ENCODE peak calls at places on chromosomes 16 and 17, in eight cellular contexts. M, E, G, O, A, I, J and C are unnamed samples.

GRCh38 chr16:85919271-85920267 is 20.6 kb downstream of the IRF8 start:
- DNase-seq in M (no peak), E (no peak), G (no peak), O (no peak), A (no peak), I (no peak), J (no peak), C (no peak)

GRCh38 chr16:50644730-50645129 is 36.4 kb downstream of the SNX20 start:
- DNase-seq in M (no peak), E (no peak), G (no peak), O (no peak), A (no peak), I (no peak), J (no peak), C (no peak)

GRCh38 chr16:6493555-6493954 is 839.1 kb upstream of the RBFOX1 start:
- DNase-seq in M (no peak), E (no peak), G (no peak), O (no peak), A (no peak), I (no peak), J (no peak), C (no peak)

GRCh38 chr17:16178836-16179235 is 36.5 kb downstream of the NCOR1 start:
- DNase-seq in M (no peak), E (no peak), G (no peak), O (no peak), A (no peak), I (peak; percentile 16), J (no peak), C (no peak)

GRCh38 chr16:58084635-58085034 is 44.5 kb downstream of the CFAP20 start:
- DNase-seq in M (no peak), E (no peak), G (no peak), O (no peak), A (no peak), I (no peak), J (no peak), C (no peak)

GRCh38 chr17:30344283-30345088 is 10.6 kb upstream of the TMIGD1 start:
- DNase-seq in M (no peak), E (peak; percentile 68), G (no peak), O (peak; percentile 9), A (no peak), I (peak; percentile 43), J (no peak), C (no peak)

GRCh38 chr17:33962857-33963655 is 292.0 kb upstream of the CCL2 start:
- DNase-seq in M (no peak), E (no peak), G (no peak), O (no peak), A (no peak), I (no peak), J (no peak), C (no peak)

GRCh38 chr17:81397314-81398169 is 2.3 kb downstream of the BAHCC1 start:
- DNase-seq in M (peak; percentile 86), E (no peak), G (no peak), O (no peak), A (no peak), I (no peak), J (no peak), C (no peak)

GRCh38 chr16:47774661-47775060 is 313.5 kb downstream of the PHKB start:
- DNase-seq in M (peak; percentile 4), E (no peak), G (no peak), O (no peak), A (no peak), I (peak; percentile 40), J (no peak), C (no peak)

GRCh38 chr16:77212736-77213541 is 13.7 kb downstream of the SYCE1L start:
- DNase-seq in M (peak; percentile 67), E (peak; percentile 52), G (no peak), O (no peak), A (no peak), I (no peak), J (peak; percentile 65), C (no peak)

GRCh38 chr16:15825750-15826305 is 31.0 kb downstream of the MYH11 start:
- DNase-seq in M (no peak), E (no peak), G (no peak), O (no peak), A (no peak), I (no peak), J (no peak), C (no peak)

GRCh38 chr17:79824893-79825579 is 14.2 kb downstream of the CBX4 start:
- DNase-seq in M (no peak), E (no peak), G (no peak), O (no peak), A (no peak), I (no peak), J (no peak), C (no peak)

GRCh38 chr16:49365711-49366509 is 7.7 kb upstream of the C16orf78 start:
- DNase-seq in M (no peak), E (no peak), G (no peak), O (no peak), A (no peak), I (no peak), J (no peak), C (no peak)

GRCh38 chr17:62704381-62704971 is 77.0 kb downstream of the MRC2 start:
- DNase-seq in M (peak; percentile 22), E (no peak), G (no peak), O (no peak), A (no peak), I (peak; percentile 47), J (no peak), C (no peak)

GRCh38 chr16:31530405-31530804 is 2.7 kb downstream of the AHSP start:
- DNase-seq in M (no peak), E (no peak), G (no peak), O (no peak), A (no peak), I (no peak), J (no peak), C (no peak)

DNA sequence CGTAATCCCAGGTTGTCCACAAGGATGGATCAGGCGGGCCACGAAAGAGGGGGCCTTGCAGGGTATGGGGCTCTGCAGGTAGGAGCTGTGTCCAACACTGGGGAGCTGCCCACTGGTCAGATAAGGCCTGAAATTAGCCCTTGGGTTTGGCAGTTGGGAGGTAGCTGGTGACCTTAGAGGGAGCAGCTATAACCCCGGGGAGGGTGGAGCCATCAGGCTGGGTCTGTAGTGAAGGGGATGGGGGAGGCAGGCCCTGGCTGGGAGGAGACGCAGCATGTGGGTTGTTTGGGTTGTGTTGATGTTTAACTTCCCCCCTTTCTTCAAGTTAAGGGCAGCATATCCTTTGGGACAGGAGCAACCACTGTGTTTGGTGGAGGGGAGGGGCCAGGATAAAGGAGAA is 5.9 kb downstream of the MLLT6 start:
- DNase-seq in M (no peak), E (no peak), G (no peak), O (no peak), A (no peak), I (no peak), J (no peak), C (no peak)
- H3K4me3 ChIP-seq in M (no peak overlapping the region), E (no peak overlapping the region), G (no peak overlapping the region), O (no peak overlapping the region), A (no peak overlapping the region), I (no peak overlapping the region), J (no peak overlapping the region), C (no peak overlapping the region)

GRCh38 chr17:48854774-48855476 is 24.1 kb downstream of the CALCOCO2 start:
- DNase-seq in M (no peak), E (no peak), G (no peak), O (no peak), A (no peak), I (no peak), J (no peak), C (no peak)

GRCh38 chr17:48856122-48856821 is 25.4 kb downstream of the CALCOCO2 start:
- DNase-seq in M (no peak), E (no peak), G (no peak), O (no peak), A (no peak), I (no peak), J (no peak), C (no peak)

GRCh38 chr17:48860034-48860433 is 29.2 kb downstream of the CALCOCO2 start:
- DNase-seq in M (no peak), E (no peak), G (no peak), O (no peak), A (no peak), I (no peak), J (no peak), C (no peak)
- TF ChIP-seq CTCF in M (peak; percentile 31), E (no peak), G (peak; percentile 25), O (no peak), A (no peak), I (peak; percentile 11), J (no peak), C (no peak)

GRCh38 chr17:2053380-2054261 is 1.3 kb upstream of the HIC1 start:
- DNase-seq in M (peak; percentile 82), E (no peak), G (no peak), O (no peak), A (no peak), I (peak; percentile 79), J (peak; percentile 75), C (no peak)

GRCh38 chr17:2056221-2057129 is 1.6 kb downstream of the HIC1 start:
- DNase-seq in M (no peak), E (no peak), G (no peak), O (no peak), A (no peak), I (no peak), J (no peak), C (no peak)

GRCh38 chr17:2054262-2054739 is 602 bp upstream of the HIC1 start:
- DNase-seq in M (peak; percentile 81), E (no peak), G (no peak), O (no peak), A (no peak), I (no peak), J (no peak), C (no peak)

GRCh38 chr17:2055494-2056220 is 754 bp downstream of the HIC1 start:
- DNase-seq in M (no peak), E (no peak), G (no peak), O (no peak), A (no peak), I (no peak), J (no peak), C (no peak)

GRCh38 chr17:2054740-2055493 is at the start of gene HIC1:
- DNase-seq in M (peak; percentile 64), E (peak; percentile 56), G (no peak), O (no peak), A (no peak), I (peak; percentile 69), J (peak; percentile 74), C (no peak)
- H3K4me3 ChIP-seq in M (peak within 1 kb of the TSS; percentile 58), E (peak within 1 kb of the TSS; percentile 28), G (peak within 1 kb of the TSS; percentile 72), O (peak within 1 kb of the TSS; percentile 66), A (peak within 1 kb of the TSS; percentile 74), I (peak within 1 kb of the TSS; percentile 84), J (peak within 1 kb of the TSS; percentile 84), C (peak within 1 kb of the TSS; percentile 81)

GRCh38 chr17:78392295-78392694 is 13.8 kb downstream of the PGS1 start:
- DNase-seq in M (no peak), E (no peak), G (no peak), O (no peak), A (no peak), I (no peak), J (no peak), C (no peak)

GRCh38 chr17:78387982-78388941 is 9.8 kb downstream of the PGS1 start:
- DNase-seq in M (no peak), E (peak; percentile 33), G (no peak), O (no peak), A (no peak), I (peak; percentile 24), J (no peak), C (no peak)

GRCh38 chr17:78391051-78391431 is 12.6 kb downstream of the PGS1 start:
- DNase-seq in M (no peak), E (no peak), G (no peak), O (no peak), A (no peak), I (no peak), J (no peak), C (no peak)

GRCh38 chr17:78391843-78392242 is 13.4 kb downstream of the PGS1 start:
- DNase-seq in M (no peak), E (no peak), G (no peak), O (no peak), A (no peak), I (peak; percentile 67), J (no peak), C (no peak)

GRCh38 chr17:78390241-78391050 is 12.0 kb downstream of the PGS1 start:
- DNase-seq in M (peak; percentile 49), E (no peak), G (peak; percentile 96), O (peak; percentile 96), A (no peak), I (peak; percentile 96), J (no peak), C (peak; percentile 94)
- TF ChIP-seq CTCF in M (peak; percentile 28), E (no peak), G (peak; percentile 18), O (peak; percentile 11), A (no peak), I (no peak), J (no peak), C (no peak)